ENCODE peak calls at places on chromosomes 5 and 9, in eight cellular contexts. K is HTR-8/SVneo; W is stimulated activated CD8-positive, alpha-beta memory T cell treated with anti-CD3 and anti-CD28 coated beads, Interleukin-4, amount 100 ng/mL, for 4 hours; P is NCI-H1092 treated with DMSO at 0.1 percent for 48 hours; C is activated naive CD8-positive, alpha-beta T cell treated with anti-CD3 and anti-CD28 coated beads, Interleukin-2, amount 10 ng/mL, durations not matched to agents 7 days and 5 days; V is A549; M is GM12865; G is DMS153. F is an unnamed sample.

GRCh38 chr5:32814620-32815019 is 103.5 kb downstream of the NPR3 start:
- DNase-seq in P (no peak), G (no peak), W (no peak), M (no peak), K (no peak), C (no peak), V (no peak), F (no peak)

GRCh38 chr9:72150172-72150571 is 932 bp downstream of the GDA start:
- DNase-seq in V (no peak), G (no peak), P (no peak), M (no peak), C (no peak), W (no peak), K (no peak), F (no peak)

GRCh38 chr5:159099049-159099760 is 511 bp downstream of the EBF1 start:
- DNase-seq in M (peak), W (no peak), P (peak), V (peak), G (peak), K (no peak), C (peak), F (no peak)

GRCh38 chr5:138351517-138351916 is 968 bp upstream of the KDM3B start:
- DNase-seq in P (no peak), C (no peak), V (no peak), K (no peak), G (no peak), W (no peak), M (no peak), F (no peak)

GRCh38 chr5:42547146-42547545 is 123.9 kb downstream of the GHR start:
- DNase-seq in V (no peak), G (no peak), C (no peak), P (no peak), M (no peak), K (no peak), W (no peak), F (no peak)

GRCh38 chr5:141427783-141428426 is 2.4 kb upstream of the PCDHGA12 start:
- DNase-seq in W (no peak), G (no peak), V (no peak), P (no peak), K (no peak), C (no peak), M (no peak), F (no peak)

GRCh38 chr5:180612683-180613082 is 21.4 kb upstream of the SCGB3A1 start:
- DNase-seq in W (no peak), M (no peak), C (no peak), K (no peak), G (no peak), P (no peak), V (no peak), F (no peak)

GRCh38 chr9:107620801-107621200 is 131.2 kb upstream of the KLF4 start:
- DNase-seq in W (no peak), G (no peak), M (no peak), P (no peak), C (no peak), K (no peak), V (no peak), F (no peak)

GRCh38 chr5:73233461-73234151 is 60.6 kb downstream of the TMEM174 start:
- DNase-seq in M (no peak), V (no peak), K (no peak), W (no peak), C (peak), P (no peak), G (no peak), F (no peak)

GRCh38 chr5:14063117-14063516 is 80.0 kb upstream of the TRIO start:
- DNase-seq in P (no peak), M (no peak), V (no peak), K (no peak), G (no peak), C (no peak), W (no peak), F (no peak)

GRCh38 chr5:120640793-120641192 is 176.7 kb downstream of the PRR16 start:
- DNase-seq in W (no peak), C (no peak), P (no peak), G (no peak), M (no peak), V (no peak), K (no peak), F (no peak)

GRCh38 chr9:89802809-89803355 is 198.1 kb downstream of the GADD45G start:
- DNase-seq in G (peak), P (peak), W (no peak), M (no peak), V (no peak), K (no peak), C (no peak), F (no peak)

GRCh38 chr5:27639005-27639612 is 600.7 kb upstream of the CDH9 start:
- DNase-seq in M (no peak), V (no peak), C (no peak), G (no peak), P (no peak), W (no peak), K (no peak), F (no peak)

GRCh38 chr5:59559847-59560246 is 333.7 kb downstream of the PDE4D start:
- DNase-seq in P (no peak), V (no peak), M (no peak), W (no peak), G (no peak), C (no peak), K (no peak), F (no peak)

GRCh38 chr9:127201731-127202130 is 62.8 kb upstream of the GARNL3 start:
- DNase-seq in K (no peak), C (no peak), G (no peak), P (no peak), W (no peak), V (no peak), M (no peak), F (no peak)

GRCh38 chr9:127773981-127774380 is 4.5 kb downstream of the SH2D3C start:
- DNase-seq in V (no peak), K (no peak), M (no peak), W (no peak), G (no peak), C (no peak), P (no peak), F (no peak)

GRCh38 chr5:125372694-125373621 is 626.5 kb upstream of the ZNF608 start:
- DNase-seq in W (no peak), G (peak), C (no peak), V (no peak), K (no peak), M (no peak), P (peak), F (no peak)

GRCh38 chr5:16492398-16493175 is 27.0 kb upstream of the ZNF622 start:
- DNase-seq in K (no peak), V (peak), M (no peak), C (no peak), P (no peak), G (peak), W (no peak), F (no peak)

GRCh38 chr5:139690385-139691274 is 42.5 kb downstream of the CXXC5 start:
- DNase-seq in G (no peak), P (no peak), M (no peak), V (no peak), K (peak), C (no peak), W (no peak), F (no peak)

GRCh38 chr5:65874241-65874640 is 52.1 kb upstream of the ERBIN start:
- DNase-seq in K (no peak), G (no peak), V (no peak), C (no peak), P (no peak), M (no peak), W (no peak), F (no peak)

GRCh38 chr5:140509898-140510297 is 37.6 kb upstream of the EIF4EBP3 start:
- DNase-seq in W (no peak), G (no peak), V (no peak), C (no peak), P (no peak), K (no peak), M (no peak), F (no peak)

GRCh38 chr5:173530547-173530946 is 85.9 kb downstream of the BOD1 start:
- DNase-seq in M (peak), G (no peak), V (peak), P (no peak), K (no peak), C (no peak), W (no peak), F (no peak)

GRCh38 chr5:3155717-3156116 is 404.2 kb upstream of the IRX2 start:
- DNase-seq in M (no peak), C (no peak), P (no peak), V (no peak), W (no peak), K (no peak), G (no peak), F (no peak)

GRCh38 chr5:147407094-147407681 is 102.7 kb downstream of the DPYSL3 start:
- DNase-seq in C (no peak), G (no peak), V (no peak), M (peak), K (no peak), W (no peak), P (no peak), F (no peak)

GRCh38 chr5:51961154-51961562 is 577.9 kb downstream of the ISL1 start:
- DNase-seq in C (no peak), G (no peak), V (no peak), P (no peak), W (no peak), K (no peak), M (no peak), F (no peak)

GRCh38 chr5:175743676-175744210 is 85.9 kb downstream of the HRH2 start:
- DNase-seq in V (peak), W (no peak), P (no peak), G (no peak), C (no peak), M (no peak), K (peak), F (no peak)

GRCh38 chr9:6052520-6052919 is 37.1 kb upstream of the RANBP6 start:
- DNase-seq in G (no peak), V (no peak), M (no peak), W (no peak), C (no peak), P (no peak), K (no peak), F (no peak)

GRCh38 chr5:32076699-32077695 is 97.1 kb downstream of the GOLPH3 start:
- DNase-seq in W (no peak), C (no peak), P (peak), G (no peak), M (peak), K (peak), V (peak), F (peak)

GRCh38 chr9:113479150-113479761 is 15.7 kb downstream of the RGS3 start:
- DNase-seq in W (peak), P (no peak), K (no peak), G (no peak), C (peak), V (no peak), M (no peak), F (no peak)

GRCh38 chr5:115472601-115473000 is 72.0 kb downstream of the FEM1C start:
- DNase-seq in P (peak), M (no peak), K (no peak), C (no peak), V (no peak), W (no peak), G (no peak), F (no peak)

GRCh38 chr5:111929892-111930291 is 172.9 kb upstream of the NREP start:
- DNase-seq in K (peak), V (no peak), C (no peak), P (no peak), W (no peak), M (no peak), G (no peak), F (no peak)

F was measured in neural crest cell.